ENCODE peak calls at places on chromosomes 3 and 15, in nine cellular contexts. Z is HepG2, Y is IMR-90, U is upper lobe of left lung, P is stomach, Q is H1, E is transverse colon, O is heart left ventricle, B is esophagus muscularis mucosa. H is an unnamed sample.
A peak's percentile ranks its signal among the peaks of the same experiment; 100 is the strongest.

GRCh38 chr3:128378631-128379347 is 87.9 kb downstream of the DNAJB8 start:
- DNase-seq in E (no peak), Z (no peak), U (no peak), Q (no peak), P (no peak), O (peak; percentile 53), B (no peak), Y (peak; percentile 85), H (no peak)

GRCh38 chr3:172410702-172411477 is 37.4 kb downstream of the GHSR start:
- DNase-seq in Z (no peak), P (no peak), U (peak; percentile 64), O (no peak), Q (no peak), Y (no peak), B (no peak), E (no peak), H (no peak)

GRCh38 chr3:56917740-56918568 is 116.2 kb upstream of the ARHGEF3 start:
- DNase-seq in Z (no peak), Y (no peak), Q (no peak), O (no peak), P (no peak), U (no peak), B (no peak), E (peak; percentile 39), H (no peak)

GRCh38 chr3:41508063-41508696 is 308.9 kb downstream of the CTNNB1 start:
- DNase-seq in Z (no peak), B (no peak), Q (peak; percentile 56), P (no peak), Y (no peak), E (no peak), U (no peak), O (no peak), H (no peak)

GRCh38 chr15:67833504-67834248 is 6.2 kb downstream of the RNU6-1 start:
- DNase-seq in P (peak; percentile 47), O (no peak), Y (no peak), Q (peak; percentile 80), B (no peak), U (peak; percentile 86), Z (peak; percentile 34), E (peak; percentile 52), H (no peak)

GRCh38 chr15:63463030-63463429 is 41.4 kb upstream of the USP3 start:
- DNase-seq in Q (no peak), Z (no peak), E (no peak), O (no peak), P (no peak), Y (no peak), B (no peak), U (no peak), H (no peak)

GRCh38 chr3:52188586-52189404 is 9.2 kb upstream of the ALAS1 start:
- DNase-seq in Y (no peak), P (peak; percentile 56), E (no peak), B (no peak), Q (no peak), O (no peak), Z (peak; percentile 42), U (no peak), H (peak; percentile 70)

GRCh38 chr15:98903377-98904018 is 104.1 kb downstream of the PGPEP1L start:
- DNase-seq in E (no peak), Y (peak; percentile 73), Z (no peak), U (no peak), Q (no peak), B (no peak), O (no peak), P (no peak), H (no peak)

GRCh38 chr3:52220380-52221026 is 4.9 kb downstream of the TLR9 start:
- DNase-seq in P (peak; percentile 87), Z (peak; percentile 49), Q (peak; percentile 96), O (peak; percentile 84), Y (peak; percentile 63), B (no peak), U (no peak), E (peak; percentile 88), H (peak; percentile 89)

GRCh38 chr3:184381261-184382224 is 1.7 kb downstream of the CHRD start:
- DNase-seq in Z (no peak), Y (no peak), B (no peak), P (no peak), Q (no peak), O (no peak), E (no peak), U (peak; percentile 84), H (peak; percentile 61)

GRCh38 chr3:38247366-38248035 is 18.1 kb upstream of the SLC22A13 start:
- DNase-seq in U (no peak), Z (peak; percentile 6), B (no peak), Y (peak; percentile 93), E (no peak), O (no peak), Q (no peak), P (no peak), H (peak; percentile 44)

GRCh38 chr3:177679568-177680441 is 482.5 kb upstream of the TBL1XR1 start:
- DNase-seq in P (no peak), Q (no peak), Z (no peak), E (no peak), U (no peak), O (no peak), Y (peak; percentile 48), B (no peak), H (peak; percentile 48)

GRCh38 chr15:93378547-93378946 is 289.5 kb upstream of the RGMA start:
- DNase-seq in B (peak; percentile 90), P (no peak), E (no peak), Y (no peak), O (no peak), U (peak; percentile 29), Z (no peak), Q (no peak), H (no peak)

GRCh38 chr3:16801223-16801622 is 83.5 kb upstream of the PLCL2 start:
- DNase-seq in Y (no peak), O (no peak), Q (no peak), E (no peak), P (no peak), Z (no peak), U (no peak), B (no peak), H (no peak)

GRCh38 chr3:18758047-18758704 is 333.0 kb upstream of the SATB1 start:
- DNase-seq in E (peak; percentile 10), Z (peak; percentile 47), U (no peak), B (no peak), O (no peak), Y (no peak), P (no peak), Q (no peak), H (no peak)

GRCh38 chr3:127779747-127780146 is 42.6 kb downstream of the MGLL start:
- DNase-seq in U (no peak), Z (no peak), O (no peak), Q (no peak), Y (peak; percentile 69), B (no peak), E (no peak), P (no peak), H (no peak)

GRCh38 chr3:85427467-85427866 is 468.7 kb downstream of the CADM2 start:
- DNase-seq in P (no peak), O (no peak), E (no peak), Y (no peak), Q (no peak), B (no peak), U (no peak), Z (no peak), H (no peak)

GRCh38 chr3:58308728-58309127 is 2.4 kb downstream of the HTD2 start:
- DNase-seq in Q (no peak), Z (no peak), O (no peak), U (no peak), P (no peak), E (no peak), B (no peak), Y (peak; percentile 12), H (peak; percentile 52)

GRCh38 chr3:188936597-188937107 is 235.1 kb upstream of the TPRG1 start:
- DNase-seq in Q (peak; percentile 13), Z (no peak), E (no peak), O (no peak), Y (peak; percentile 22), B (no peak), U (no peak), P (no peak), H (no peak)

GRCh38 chr3:172856766-172857742 is 106.5 kb downstream of the ECT2 start:
- DNase-seq in Q (no peak), B (no peak), O (peak; percentile 45), P (peak; percentile 32), U (no peak), Z (peak; percentile 40), E (peak; percentile 8), Y (no peak), H (peak; percentile 80)

GRCh38 chr15:90902996-90903732 is at the start of gene MAN2A2:
- DNase-seq in Q (peak; percentile 82), B (no peak), Z (peak; percentile 15), E (peak; percentile 78), Y (peak; percentile 39), O (peak; percentile 74), U (peak; percentile 94), P (peak; percentile 85), H (peak; percentile 71)
- TF ChIP-seq POLR2A in Q (no peak), B (no peak), Z (no peak), E (peak; percentile 74), Y (no peak), O (no peak), U (peak; percentile 47), P (no peak), H (peak; percentile 65)

DNA sequence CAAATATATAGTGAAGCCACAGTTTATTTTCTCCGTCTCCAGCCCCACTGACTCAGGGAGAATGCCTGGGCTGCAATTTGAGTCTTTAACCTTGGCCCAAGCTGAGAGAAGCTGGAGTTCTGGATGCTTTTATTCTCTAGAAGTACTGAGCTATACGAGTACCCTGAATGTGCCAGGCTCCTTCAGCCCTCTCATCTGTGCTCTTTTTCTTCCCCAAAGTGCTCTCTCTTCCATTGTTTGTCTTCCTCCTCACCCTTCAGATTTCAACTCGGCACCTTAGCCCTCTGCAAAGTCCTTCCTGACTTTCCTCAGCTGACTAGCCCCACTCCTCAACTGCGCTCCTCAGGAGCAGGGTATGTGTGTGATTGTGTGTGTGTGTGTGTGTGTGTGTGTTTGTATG is 75.6 kb upstream of the AGBL1 start:
- DNase-seq in B (no peak), O (no peak), Q (no peak), E (no peak), U (no peak), Z (no peak), P (no peak), Y (no peak), H (no peak)
- H3K4me3 ChIP-seq in B (no peak overlapping the region), O (no peak overlapping the region), Q (no peak overlapping the region), E (no peak overlapping the region), U (no peak overlapping the region), Z (no peak overlapping the region), P (no peak overlapping the region), Y (no peak overlapping the region), H (no peak overlapping the region)

GRCh38 chr3:74048686-74049085 is 423.9 kb upstream of the PDZRN3 start:
- DNase-seq in Q (no peak), Y (no peak), B (no peak), Z (no peak), E (no peak), U (no peak), P (no peak), O (no peak), H (no peak)

GRCh38 chr3:74041068-74041675 is 416.4 kb upstream of the PDZRN3 start:
- DNase-seq in Q (no peak), P (no peak), Z (no peak), U (no peak), O (no peak), B (no peak), E (no peak), Y (no peak), H (no peak)

GRCh38 chr3:74045000-74045399 is 420.3 kb upstream of the PDZRN3 start:
- DNase-seq in Z (no peak), U (no peak), Y (no peak), E (no peak), B (no peak), O (no peak), P (no peak), Q (no peak), H (no peak)
- H3K27me3 ChIP-seq in Z (no peaks in the 10 kb centered on the region), U (no peaks in the 10 kb centered on the region), Y (no peaks in the 10 kb centered on the region), E (no peaks in the 10 kb centered on the region), B (no peaks in the 10 kb centered on the region), O (no peaks in the 10 kb centered on the region), P (no peaks in the 10 kb centered on the region), Q (no peaks in the 10 kb centered on the region), H (no peaks in the 10 kb centered on the region)

GRCh38 chr15:59168536-59168935 is 38.1 kb upstream of the LDHAL6B start:
- DNase-seq in Y (peak; percentile 63), B (no peak), O (no peak), Z (peak; percentile 39), Q (no peak), E (no peak), P (no peak), U (no peak), H (no peak)
- TF ChIP-seq POLR2A in Y (no peak), B (no peak), O (no peak), Z (no peak), Q (no peak), E (no peak), P (no peak), U (no peak), H (no peak)

H was measured in adrenal gland.